ENCODE peak calls at places on chromosomes 5 and 9, in eight cellular contexts. K is body of pancreas, P is testis, S is tibial artery, Z is lower lobe of right lung, X is colonic mucosa, Q is heart right ventricle, D is SJCRH30. T is an unnamed sample.

GRCh38 chr5:66554211-66554610 is 42.0 kb upstream of the MAST4 start:
- DNase-seq in K (no peak), P (no peak), S (no peak), Z (no peak), X (no peak), Q (no peak), D (no peak), T (no peak)

GRCh38 chr9:138037140-138037539 is 159.6 kb downstream of the CACNA1B start:
- DNase-seq in K (no peak), P (no peak), S (peak; percentile 25), Z (no peak), X (peak; percentile 2), Q (no peak), D (no peak), T (no peak)

GRCh38 chr9:113543286-113544000 is 79.9 kb downstream of the RGS3 start:
- DNase-seq in K (no peak), P (no peak), S (peak; percentile 56), Z (no peak), X (no peak), Q (no peak), D (no peak), T (no peak)

GRCh38 chr9:88773627-88774244 is 217.5 kb upstream of the S1PR3 start:
- DNase-seq in K (no peak), P (no peak), S (no peak), Z (no peak), X (no peak), Q (no peak), D (no peak), T (no peak)

GRCh38 chr5:86875539-86875938 is 257.8 kb downstream of the COX7C start:
- DNase-seq in K (no peak), P (no peak), S (no peak), Z (no peak), X (no peak), Q (no peak), D (no peak), T (no peak)

GRCh38 chr9:123696476-123696875 is 233.4 kb downstream of the DENND1A start:
- DNase-seq in K (no peak), P (no peak), S (no peak), Z (no peak), X (no peak), Q (no peak), D (no peak), T (no peak)

GRCh38 chr9:132905726-132906125 is 27.0 kb downstream of the SPACA9 start:
- DNase-seq in K (no peak), P (no peak), S (no peak), Z (no peak), X (no peak), Q (no peak), D (no peak), T (no peak)

GRCh38 chr5:40240111-40240510 is 439.6 kb upstream of the PTGER4 start:
- DNase-seq in K (no peak), P (no peak), S (no peak), Z (no peak), X (no peak), Q (no peak), D (no peak), T (no peak)

GRCh38 chr5:34538026-34538672 is 118.0 kb upstream of the RAI14 start:
- DNase-seq in K (no peak), P (no peak), S (no peak), Z (no peak), X (no peak), Q (no peak), D (peak; percentile 29), T (no peak)

GRCh38 chr5:179367491-179367890 is 22.2 kb upstream of the ADAMTS2 start:
- DNase-seq in K (no peak), P (no peak), S (no peak), Z (peak; percentile 28), X (no peak), Q (no peak), D (no peak), T (no peak)

GRCh38 chr5:128782446-128782845 is 182.8 kb upstream of the SLC27A6 start:
- DNase-seq in K (peak; percentile 84), P (peak; percentile 60), S (peak; percentile 80), Z (no peak), X (peak; percentile 52), Q (peak; percentile 87), D (peak; percentile 37), T (peak; percentile 21)

GRCh38 chr9:121956808-121957207 is 136.3 kb downstream of the TTLL11 start:
- DNase-seq in K (no peak), P (no peak), S (no peak), Z (no peak), X (no peak), Q (no peak), D (no peak), T (no peak)

GRCh38 chr5:132257131-132258101 is at the start of gene PDLIM4:
- DNase-seq in K (peak; percentile 26), P (peak; percentile 37), S (peak; percentile 78), Z (no peak), X (peak; percentile 23), Q (peak; percentile 27), D (peak; percentile 79), T (peak; percentile 80)

GRCh38 chr5:132258102-132259060 is 885 bp downstream of the PDLIM4 start:
- DNase-seq in K (no peak), P (no peak), S (peak; percentile 80), Z (no peak), X (peak; percentile 23), Q (peak; percentile 13), D (peak; percentile 97), T (peak; percentile 64)

GRCh38 chr5:132260714-132261615 is 3.5 kb downstream of the PDLIM4 start:
- DNase-seq in K (peak; percentile 76), P (peak; percentile 68), S (peak; percentile 80), Z (no peak), X (peak; percentile 37), Q (peak; percentile 74), D (peak; percentile 86), T (no peak)

GRCh38 chr5:132260051-132260450 is 2.6 kb downstream of the PDLIM4 start:
- DNase-seq in K (no peak), P (no peak), S (peak; percentile 76), Z (no peak), X (peak; percentile 20), Q (peak; percentile 4), D (no peak), T (no peak)

DNA sequence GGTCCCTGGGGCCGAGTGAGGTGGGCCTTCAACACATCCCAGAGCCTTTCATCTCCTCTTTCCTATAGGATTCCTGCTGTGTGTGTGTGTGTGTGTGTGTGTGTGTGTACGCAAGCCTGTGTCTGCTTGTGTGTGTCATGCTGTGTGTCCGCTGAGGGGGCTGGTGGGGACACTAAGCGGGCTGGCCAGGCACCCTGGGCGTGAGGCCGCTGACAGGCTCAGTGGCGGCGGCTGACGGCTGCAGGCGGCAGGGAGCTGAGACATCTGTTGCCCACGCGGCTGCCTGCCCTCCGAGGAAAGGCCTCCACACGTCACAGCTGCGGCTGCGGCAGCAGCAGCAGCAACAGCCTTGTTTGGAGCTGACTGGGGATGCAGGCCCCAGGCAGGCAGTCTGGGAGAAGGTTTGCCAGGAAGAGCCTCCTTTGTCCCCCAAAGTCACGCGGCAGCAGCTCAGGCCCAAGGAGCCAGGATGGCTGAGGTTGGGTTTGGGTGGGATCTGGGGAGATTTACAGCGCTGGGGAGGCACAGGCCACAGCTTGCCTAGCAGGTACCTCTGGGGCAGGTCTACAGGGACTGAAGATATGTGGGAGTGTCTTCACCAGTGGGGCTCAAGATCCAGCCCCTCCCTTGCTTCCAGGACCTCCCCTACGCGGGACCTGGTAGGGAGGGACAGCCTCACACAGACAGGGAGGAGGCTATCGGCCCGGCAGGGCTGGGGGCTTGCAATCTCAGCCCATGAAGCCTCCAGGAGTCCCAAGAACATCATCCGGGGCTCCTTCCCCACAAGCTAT is 1.8 kb downstream of the PDLIM4 start:
- DNase-seq in K (peak; percentile 52), P (peak; percentile 64), S (peak; percentile 89), Z (no peak), X (peak; percentile 28), Q (peak; percentile 39), D (peak; percentile 93), T (peak; percentile 91)
- H3K4me3 ChIP-seq in K (no peak overlapping the region), P (no peak overlapping the region), S (peak overlapping the region; percentile 70), Z (peak overlapping the region; percentile 54), X (peak overlapping the region; percentile 40), Q (no peak overlapping the region), D (peak overlapping the region; percentile 96), T (peak overlapping the region; percentile 90)

DNA sequence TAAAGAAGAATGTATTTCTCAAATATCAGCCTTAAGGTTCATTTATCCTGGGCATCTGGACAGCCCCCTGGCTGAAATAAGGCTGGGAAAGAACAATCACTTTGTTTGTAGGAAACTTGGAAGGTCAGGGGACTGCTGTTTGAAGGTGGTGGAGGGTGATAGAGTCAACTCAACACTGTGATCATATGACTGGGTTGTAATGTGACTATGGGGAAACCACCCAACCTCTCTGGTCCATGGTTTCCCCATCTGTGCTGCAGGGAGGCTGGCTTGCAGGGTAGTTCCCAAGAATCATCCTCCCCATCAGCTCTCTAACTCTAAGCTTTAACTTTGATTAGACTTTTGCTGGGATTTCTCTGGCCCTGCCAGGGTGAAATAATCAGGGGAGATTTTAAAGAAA is 10.0 kb downstream of the INSYN2B start:
- DNase-seq in K (no peak), P (no peak), S (no peak), Z (no peak), X (no peak), Q (no peak), D (no peak), T (no peak)
- H3K27me3 ChIP-seq in K (no peaks in the 10 kb centered on the region), P (no peaks in the 10 kb centered on the region), S (peaks cover 7% of the 10 kb centered on the region), Z (no peaks in the 10 kb centered on the region), X (no peaks in the 10 kb centered on the region), Q (no peaks in the 10 kb centered on the region), D (peaks cover 4% of the 10 kb centered on the region), T (no peaks in the 10 kb centered on the region)

GRCh38 chr5:72656756-72657513 is 149.7 kb upstream of the ZNF366 start:
- DNase-seq in K (no peak), P (no peak), S (no peak), Z (no peak), X (no peak), Q (no peak), D (no peak), T (no peak)
- H3K4me3 ChIP-seq in K (no peak overlapping the region), P (no peak overlapping the region), S (no peak overlapping the region), Z (no peak overlapping the region), X (no peak overlapping the region), Q (no peak overlapping the region), D (no peak overlapping the region), T (no peak overlapping the region)

GRCh38 chr9:70868661-70869652 is 252.5 kb downstream of the TRPM3 start:
- DNase-seq in K (no peak), P (peak; percentile 79), S (no peak), Z (no peak), X (no peak), Q (peak; percentile 13), D (no peak), T (peak; percentile 12)
- H3K27me3 ChIP-seq in K (no peaks in the 10 kb centered on the region), P (no peaks in the 10 kb centered on the region), S (no peaks in the 10 kb centered on the region), Z (no peaks in the 10 kb centered on the region), X (no peaks in the 10 kb centered on the region), Q (no peaks in the 10 kb centered on the region), D (peaks cover 18% of the 10 kb centered on the region), T (no peaks in the 10 kb centered on the region)

DNA sequence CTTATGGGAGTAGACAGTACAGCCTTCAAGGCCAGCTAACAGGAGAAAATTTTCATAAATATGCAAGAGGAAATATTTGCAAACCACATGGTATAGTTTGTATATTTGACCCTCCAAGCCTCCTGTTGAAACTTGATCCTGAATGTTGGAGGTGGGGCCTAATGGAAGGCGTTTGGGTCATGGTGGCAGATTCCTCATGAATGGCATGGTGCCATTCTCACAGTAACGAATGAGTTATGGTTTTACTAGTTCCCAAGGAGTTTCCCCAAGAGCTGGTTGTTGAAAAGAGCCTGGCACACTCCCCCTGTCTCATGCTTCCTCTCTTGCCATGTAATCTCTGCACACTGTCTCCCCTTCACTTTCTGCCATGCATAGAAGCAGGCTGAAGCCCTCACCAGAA is 3.3 kb upstream of the PAIP1 start:
- DNase-seq in K (no peak), P (no peak), S (no peak), Z (no peak), X (no peak), Q (no peak), D (no peak), T (no peak)
- H3K4me3 ChIP-seq in K (no peak overlapping the region), P (no peak overlapping the region), S (no peak overlapping the region), Z (no peak overlapping the region), X (no peak overlapping the region), Q (no peak overlapping the region), D (no peak overlapping the region), T (no peak overlapping the region)